ENCODE peak calls at places on chromosomes 16 and 17, in five cellular contexts. D is HL-60, N is PC-3, M is HCT116, Y is brain microvascular endothelial cell. U is an unnamed sample.

GRCh38 chr17:36920032-36921000 is 17.0 kb upstream of the LHX1 start:
- DNase-seq in D (no peak), N (peak), M (peak), Y (no peak), U (no peak)

GRCh38 chr17:47726796-47727703 is 6.0 kb upstream of the TBX21 start:
- DNase-seq in D (no peak), N (no peak), M (no peak), Y (no peak), U (no peak)

GRCh38 chr17:7513850-7514419 is 29.8 kb downstream of the POLR2A start:
- DNase-seq in D (no peak), N (no peak), M (no peak), Y (no peak), U (no peak)

GRCh38 chr17:1561420-1562177 is 993 bp downstream of the PITPNA start:
- DNase-seq in D (no peak), N (peak), M (no peak), Y (no peak), U (no peak)

GRCh38 chr17:50507871-50508572 is at the start of gene MYCBPAP:
- DNase-seq in D (peak), N (peak), M (no peak), Y (peak), U (no peak)

GRCh38 chr17:60392845-60393702 is 1.1 kb upstream of the USP32 start:
- DNase-seq in D (peak), N (peak), M (peak), Y (peak), U (no peak)

GRCh38 chr17:80930335-80931040 is 61.2 kb upstream of the CHMP6 start:
- DNase-seq in D (no peak), N (no peak), M (no peak), Y (no peak), U (no peak)

GRCh38 chr16:59665618-59666220 is 931.6 kb upstream of the GOT2 start:
- DNase-seq in D (no peak), N (no peak), M (no peak), Y (no peak), U (no peak)

GRCh38 chr17:73067075-73067474 is 25.4 kb downstream of the SLC39A11 start:
- DNase-seq in D (no peak), N (no peak), M (no peak), Y (no peak), U (no peak)

GRCh38 chr17:20992987-20993862 is 49.6 kb downstream of the USP22 start:
- DNase-seq in D (peak), N (peak), M (peak), Y (peak), U (peak)

GRCh38 chr17:28615260-28615940 is 1.4 kb upstream of the RSKR start:
- DNase-seq in D (no peak), N (no peak), M (no peak), Y (no peak), U (no peak)

GRCh38 chr17:71689782-71690181 is 431.0 kb upstream of the SOX9 start:
- DNase-seq in D (no peak), N (no peak), M (no peak), Y (no peak), U (no peak)

GRCh38 chr17:35679007-35679682 is 52.3 kb upstream of the RASL10B start:
- DNase-seq in D (no peak), N (no peak), M (no peak), Y (no peak), U (no peak)

GRCh38 chr16:87380403-87380802 is 3.2 kb downstream of the FBXO31 start:
- DNase-seq in D (no peak), N (no peak), M (no peak), Y (no peak), U (no peak)

GRCh38 chr16:68035227-68035626 is 12.1 kb downstream of the DUS2 start:
- DNase-seq in D (no peak), N (no peak), M (no peak), Y (no peak), U (no peak)

GRCh38 chr16:14172200-14172805 is 101.2 kb downstream of the MRTFB start:
- DNase-seq in D (no peak), N (peak), M (no peak), Y (no peak), U (peak)

GRCh38 chr17:46742539-46743270 is 75.8 kb downstream of the WNT3 start:
- DNase-seq in D (peak), N (peak), M (peak), Y (peak), U (peak)

GRCh38 chr17:50469005-50469605 is 425 bp upstream of the CHAD start:
- DNase-seq in D (no peak), N (no peak), M (no peak), Y (no peak), U (no peak)

GRCh38 chr17:81270279-81270678 is 24.8 kb downstream of the SLC38A10 start:
- DNase-seq in D (no peak), N (no peak), M (no peak), Y (no peak), U (no peak)

GRCh38 chr17:50206604-50207293 is 5.3 kb upstream of the COL1A1 start:
- DNase-seq in D (no peak), N (no peak), M (no peak), Y (no peak), U (no peak)

GRCh38 chr16:52474679-52475078 is 72.3 kb downstream of the TOX3 start:
- DNase-seq in D (no peak), N (no peak), M (no peak), Y (no peak), U (no peak)

GRCh38 chr17:72702136-72702735 is 390.3 kb downstream of the SLC39A11 start:
- DNase-seq in D (no peak), N (peak), M (peak), Y (no peak), U (no peak)

DNA sequence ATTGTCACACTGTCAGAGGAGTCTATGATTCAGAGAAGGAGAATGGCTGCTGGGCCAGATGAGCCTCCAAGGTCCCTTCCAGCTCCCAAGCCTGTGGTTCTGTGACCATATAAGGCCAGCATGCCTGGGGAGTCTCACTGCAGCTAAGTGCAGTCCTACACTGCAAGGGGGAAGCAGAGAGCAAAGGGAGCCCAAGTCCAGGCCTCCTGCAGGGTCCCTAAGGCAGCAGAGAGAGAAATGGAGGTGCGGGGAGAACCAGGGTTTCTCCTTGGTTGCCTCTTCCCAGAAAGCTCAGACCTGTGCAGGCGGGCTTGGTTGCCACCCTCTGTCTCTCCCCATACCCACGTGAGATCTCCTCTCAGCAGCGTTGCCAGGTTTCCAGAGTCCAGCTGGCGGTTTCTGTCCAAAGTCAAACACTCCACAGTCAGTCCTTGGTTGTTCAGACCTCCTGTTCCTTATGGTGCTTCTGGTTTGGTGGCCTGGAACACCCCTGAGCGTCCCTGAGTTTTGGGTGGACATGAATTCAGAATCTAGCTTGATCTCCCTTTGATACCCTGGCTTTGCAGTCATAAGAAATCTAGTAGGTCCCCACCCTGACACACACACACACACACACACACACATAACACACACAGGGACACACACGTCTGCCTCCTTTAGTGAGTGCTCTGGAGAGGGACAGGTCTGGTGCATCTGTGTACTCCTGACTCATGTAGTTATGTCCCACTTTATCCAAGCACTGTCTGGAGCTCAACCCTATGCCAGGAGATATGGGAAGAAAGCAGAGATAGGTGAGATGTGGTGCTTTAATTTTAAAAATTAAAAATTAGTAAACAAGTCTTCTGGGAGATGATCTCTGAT is 78.8 kb downstream of the GNAO1 start:
- DNase-seq in D (no peak), N (no peak), M (no peak), Y (peak), U (peak)
- TF ChIP-seq CTCF in D (no peak), N (no peak), M (no peak), Y (peak), U (peak)

GRCh38 chr16:86083382-86084002 is 184.5 kb downstream of the IRF8 start:
- DNase-seq in D (no peak), N (no peak), M (no peak), Y (no peak), U (no peak)

GRCh38 chr16:86085161-86085611 is 186.2 kb downstream of the IRF8 start:
- DNase-seq in D (no peak), N (no peak), M (no peak), Y (no peak), U (no peak)

GRCh38 chr16:86080131-86080875 is 181.3 kb downstream of the IRF8 start:
- DNase-seq in D (no peak), N (no peak), M (no peak), Y (no peak), U (no peak)

GRCh38 chr16:86080982-86081381 is 182.0 kb downstream of the IRF8 start:
- DNase-seq in D (no peak), N (no peak), M (no peak), Y (no peak), U (no peak)

DNA sequence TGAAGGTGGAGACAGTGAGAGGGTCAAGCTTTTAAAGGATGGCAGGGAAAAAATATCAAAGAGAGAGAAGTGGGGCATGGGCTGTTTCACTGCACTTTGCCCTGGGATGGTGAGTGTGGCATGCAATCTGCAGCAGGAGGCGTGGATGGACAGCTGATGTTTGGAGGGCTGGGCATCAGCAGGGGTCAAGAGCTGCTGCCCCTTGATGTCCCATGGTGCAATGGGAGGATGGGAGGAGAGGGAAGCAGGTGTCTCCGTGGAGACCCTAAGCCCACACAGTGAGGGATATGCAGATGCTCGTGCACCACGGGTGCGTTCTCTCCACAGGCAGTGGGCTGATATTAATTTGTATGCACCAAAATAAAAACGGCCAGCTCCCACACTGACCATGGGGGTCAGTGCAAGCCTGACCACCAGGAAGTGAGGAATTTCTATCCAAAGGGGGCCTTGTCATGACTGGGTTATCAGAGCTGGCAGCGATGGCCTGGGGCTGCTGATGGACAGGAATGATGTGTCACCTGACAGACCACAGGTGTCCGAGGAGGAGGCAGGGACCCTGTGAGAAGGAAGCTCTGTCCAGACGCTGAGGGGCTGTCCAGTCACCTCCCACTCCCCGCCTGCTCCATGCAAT is 183.6 kb downstream of the IRF8 start:
- DNase-seq in D (no peak), N (no peak), M (no peak), Y (no peak), U (no peak)
- H3K4me3 ChIP-seq in D (no peak), N (no peak), M (no peak), Y (no peak), U (no peak)

GRCh38 chr16:70600730-70601129 is 45.6 kb upstream of the IL34 start:
- DNase-seq in D (no peak), N (no peak), M (no peak), Y (no peak), U (no peak)

GRCh38 chr16:70605284-70605659 is 41.1 kb upstream of the IL34 start:
- DNase-seq in D (no peak), N (no peak), M (no peak), Y (no peak), U (no peak)

GRCh38 chr16:70604407-70605283 is 41.7 kb upstream of the IL34 start:
- DNase-seq in D (no peak), N (no peak), M (no peak), Y (no peak), U (no peak)

GRCh38 chr16:70601576-70602575 is 44.5 kb upstream of the IL34 start:
- DNase-seq in D (no peak), N (no peak), M (no peak), Y (peak), U (no peak)

DNA sequence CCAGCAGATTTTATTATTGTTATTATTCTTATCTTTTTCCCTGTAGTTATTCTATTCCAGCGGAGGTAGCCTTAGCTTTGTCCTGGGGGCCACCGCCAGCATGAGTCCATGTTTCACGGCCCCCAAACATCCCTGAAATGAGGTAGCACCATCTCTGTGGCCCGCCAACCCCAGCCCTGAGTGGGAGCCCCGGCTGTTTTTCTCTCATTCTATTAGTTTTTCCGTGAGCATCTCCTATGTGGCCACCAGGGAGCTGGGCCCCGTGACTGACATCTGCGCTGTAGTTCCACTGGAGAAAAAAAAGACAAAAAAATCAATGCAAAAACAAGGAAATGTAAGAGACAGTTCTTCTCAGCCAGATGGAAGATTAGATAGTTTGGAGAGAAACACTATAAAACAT is 43.5 kb upstream of the IL34 start:
- DNase-seq in D (no peak), N (no peak), M (no peak), Y (no peak), U (no peak)
- TF ChIP-seq CTCF in D (no peak), N (no peak), M (no peak), Y (peak), U (no peak)

DNA sequence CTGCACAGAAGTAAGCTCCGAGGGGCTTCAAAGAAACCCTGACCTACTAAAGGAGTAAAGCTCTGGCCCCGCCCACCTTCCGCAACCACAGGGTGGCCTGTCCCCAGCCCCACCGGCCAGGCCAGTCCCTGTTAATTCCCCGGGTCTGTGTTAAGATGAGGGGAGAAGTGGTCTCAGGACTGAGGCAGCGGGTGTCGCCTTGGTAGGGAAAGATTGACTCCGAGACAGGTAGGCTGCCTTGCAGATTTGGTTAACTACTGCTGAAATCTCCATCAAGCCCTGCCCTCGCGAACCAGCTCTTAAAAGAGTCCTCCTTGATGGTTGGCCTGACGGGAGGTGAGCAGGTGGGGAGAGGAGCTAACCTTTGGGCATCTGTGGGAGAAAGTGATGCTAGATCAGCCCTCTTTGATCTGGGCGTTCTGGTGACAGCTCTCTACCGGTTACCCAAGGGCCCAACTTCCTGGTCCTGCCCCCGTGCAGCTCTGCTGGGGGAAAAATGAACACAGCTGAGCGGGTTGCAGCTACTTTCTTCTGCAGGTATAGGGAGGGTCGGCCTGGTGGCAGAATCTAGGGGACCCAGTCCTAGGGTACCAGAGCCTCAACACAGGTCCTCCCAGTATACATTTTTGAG is 2.8 kb downstream of the SHISA9 start:
- DNase-seq in D (no peak), N (no peak), M (no peak), Y (no peak), U (no peak)
- H3K4me3 ChIP-seq in D (no peak), N (no peak), M (no peak), Y (no peak), U (no peak)

DNA sequence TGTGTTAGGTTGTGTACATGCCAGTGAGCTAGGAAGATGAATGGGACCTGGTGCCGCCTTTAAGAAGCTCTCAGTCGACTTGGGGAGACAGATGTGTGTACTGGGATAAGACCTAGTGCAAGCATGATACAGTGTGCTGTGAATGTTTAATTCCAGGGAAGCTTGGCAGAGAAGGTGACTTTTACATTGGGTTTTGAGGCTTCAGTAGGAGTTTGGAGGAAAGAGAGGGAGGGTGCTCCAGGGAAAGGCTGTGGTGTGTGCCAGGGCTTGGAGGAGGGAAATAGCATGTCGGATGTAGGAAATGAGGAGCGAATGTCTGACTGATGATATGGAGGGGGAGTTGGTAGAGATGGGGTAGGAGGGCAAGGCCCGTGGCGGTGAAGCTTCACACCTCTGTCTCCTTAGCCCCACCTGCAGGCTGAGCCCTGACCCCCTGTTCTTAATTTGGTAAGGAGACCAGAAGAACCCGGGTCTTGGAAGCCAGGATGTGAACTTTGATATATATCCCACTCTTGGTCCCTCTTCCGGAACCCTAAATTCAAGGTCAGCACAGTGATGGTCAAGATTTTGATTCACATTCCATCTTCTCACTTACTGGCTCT is 76.6 kb downstream of the PLCG2 start:
- DNase-seq in D (no peak), N (no peak), M (no peak), Y (no peak), U (no peak)
- TF ChIP-seq CTCF in D (no peak), N (no peak), M (no peak), Y (no peak), U (no peak)

GRCh38 chr16:74998481-74999207 is at the start of gene ZNRF1:
- DNase-seq in D (peak), N (peak), M (peak), Y (peak), U (no peak)
- H3K4me3 ChIP-seq in D (peak), N (peak), M (peak), Y (peak), U (peak)

DNA sequence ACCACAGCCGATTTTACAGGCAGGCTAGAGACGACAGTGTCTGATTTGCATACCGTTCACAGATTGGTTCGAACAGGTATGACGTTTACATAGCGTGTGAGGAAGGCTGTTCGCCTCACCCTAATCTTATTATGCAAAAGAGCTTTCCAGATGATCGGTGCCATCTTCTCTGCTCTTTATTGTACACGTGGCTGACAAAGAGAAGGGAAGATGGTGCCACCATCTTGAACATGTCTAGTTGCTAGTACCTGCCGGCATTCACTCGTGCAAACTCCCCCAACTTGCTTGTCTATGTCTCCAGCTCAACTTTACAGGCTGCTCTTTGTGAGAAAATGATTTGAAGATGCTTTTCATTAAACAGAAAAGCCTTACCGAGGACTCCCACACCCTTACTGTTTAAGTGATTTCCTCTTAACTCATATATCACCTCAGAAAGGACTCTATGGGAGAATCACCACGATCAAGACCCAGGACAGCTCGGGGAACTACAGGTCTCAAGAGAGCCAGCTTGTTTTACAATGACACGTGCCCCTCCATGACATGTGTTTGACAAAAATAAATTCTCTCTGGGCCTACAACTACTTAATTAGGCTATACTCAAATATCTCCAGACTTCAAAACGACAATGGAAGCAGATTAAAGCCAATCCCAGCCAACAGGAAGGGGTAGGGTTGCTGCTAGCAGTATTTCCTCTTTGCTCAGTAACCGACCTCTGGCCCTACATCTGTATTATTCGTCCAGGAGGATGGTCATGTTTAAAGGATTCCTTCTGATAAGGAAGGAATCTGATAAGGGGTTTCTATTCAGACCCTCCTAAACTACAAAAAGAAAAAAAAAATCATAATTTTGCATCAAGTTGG is 480.6 kb downstream of the TMEM114 start:
- DNase-seq in D (no peak), N (no peak), M (no peak), Y (no peak), U (no peak)
- TF ChIP-seq CTCF in D (no peak), N (no peak), M (no peak), Y (no peak), U (no peak)